ENCODE peak calls at places on chromosomes 6 and 20, in four cellular contexts. C, F, O and A are unnamed samples.

GRCh38 chr6:113489946-113490345 is 367.2 kb upstream of the MARCKS start:
- DNase-seq in C (no peak), O (no peak), F (no peak), A (no peak)

GRCh38 chr20:19783966-19784401 is 25.9 kb downstream of the RIN2 start:
- DNase-seq in F (no peak), O (no peak), C (peak), A (no peak)

GRCh38 chr6:127146935-127147334 is 28.5 kb downstream of the RSPO3 start:
- DNase-seq in C (peak), O (peak), F (no peak), A (peak)

GRCh38 chr6:139584599-139584998 is 210.2 kb upstream of the CITED2 start:
- DNase-seq in O (no peak), F (no peak), C (no peak), A (no peak)

GRCh38 chr6:107491791-107492674 is 2.1 kb downstream of the SOBP start:
- DNase-seq in O (no peak), C (no peak), F (peak), A (no peak)

GRCh38 chr6:96015791-96016776 is at the start of gene FUT9:
- DNase-seq in F (no peak), O (peak), C (no peak), A (peak)

GRCh38 chr6:43128926-43129325 is 42.1 kb upstream of the SRF start:
- DNase-seq in O (no peak), F (no peak), C (no peak), A (no peak)

GRCh38 chr6:17088091-17088611 is 13.7 kb upstream of the STMND1 start:
- DNase-seq in F (no peak), O (no peak), C (no peak), A (no peak)

GRCh38 chr6:98574991-98575390 is 259.4 kb upstream of the POU3F2 start:
- DNase-seq in O (no peak), F (no peak), C (no peak), A (no peak)

DNA sequence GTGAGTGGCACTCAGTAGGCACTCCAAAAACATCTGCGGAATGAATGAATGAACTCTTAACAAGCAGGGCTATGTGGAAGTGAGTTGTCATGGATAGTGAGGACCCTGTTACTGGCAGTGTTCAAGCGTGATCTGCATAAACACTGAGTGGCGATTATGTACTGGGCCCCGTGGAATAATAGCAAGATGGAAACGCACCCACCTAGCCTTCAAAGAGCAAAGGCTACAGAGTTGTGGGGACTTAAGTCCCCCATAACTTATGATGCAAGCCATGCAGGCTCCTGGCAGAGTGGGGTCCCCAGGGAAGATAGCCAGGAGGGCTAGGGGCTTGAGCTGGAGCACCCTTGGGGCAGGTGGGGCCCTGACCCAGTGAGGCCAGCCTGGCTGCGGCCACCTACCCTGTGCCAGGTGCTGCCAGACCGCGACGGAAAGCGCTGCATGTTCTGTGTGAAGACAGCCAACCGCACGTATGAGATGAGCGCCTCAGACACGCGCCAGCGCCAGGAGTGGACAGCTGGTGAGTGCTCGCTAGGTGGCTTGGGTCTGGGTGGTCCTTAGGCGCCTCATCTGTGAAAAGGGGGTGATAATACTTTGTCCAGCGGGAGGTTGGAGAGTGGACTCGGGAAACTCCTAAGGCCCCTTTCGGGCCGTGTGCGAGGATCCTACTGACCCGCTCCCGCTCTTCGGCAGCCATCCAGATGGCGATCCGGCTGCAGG is 20.0 kb downstream of the DEF6 start:
- DNase-seq in C (no peak), F (no peak), O (peak), A (no peak)
- TF ChIP-seq CTCF in C (peak), F (no peak), O (no peak), A (no peak)

DNA sequence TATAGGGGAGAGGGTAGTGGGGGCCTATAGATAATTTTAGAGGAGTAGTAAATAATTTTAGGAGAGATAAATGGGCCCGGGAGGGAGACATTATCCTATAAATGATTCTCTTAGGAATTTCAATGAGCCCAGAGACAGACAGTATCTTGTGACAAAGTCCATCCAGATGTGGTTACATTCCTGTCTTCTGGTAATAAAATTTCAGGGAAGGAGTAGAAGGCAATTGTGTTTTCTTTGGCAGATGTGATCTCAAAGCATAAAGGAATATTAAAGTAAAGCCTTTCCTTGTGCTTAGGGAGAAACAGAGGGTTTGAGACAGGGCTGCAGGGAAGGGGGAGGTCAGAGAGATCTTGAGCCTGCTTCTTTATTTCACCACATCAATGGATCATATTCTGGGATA is 979.8 kb upstream of the GJE1 start:
- DNase-seq in C (no peak), F (no peak), O (peak), A (no peak)
- H3K4me3 ChIP-seq in C (no peak), F (no peak), O (no peak), A (no peak)

GRCh38 chr6:163867518-163868292 is 453.2 kb downstream of the QKI start:
- DNase-seq in F (no peak), O (no peak), C (no peak), A (no peak)
- TF ChIP-seq CTCF in F (no peak), O (no peak), C (no peak), A (no peak)

GRCh38 chr6:116465246-116465645 is 4.1 kb downstream of the CALHM6 start:
- DNase-seq in C (no peak), O (no peak), F (no peak), A (no peak)
- H3K4me3 ChIP-seq in C (no peak), O (no peak), F (no peak), A (no peak)

GRCh38 chr20:59031326-59032022 is 661 bp downstream of the ATP5F1E start:
- DNase-seq in F (no peak), O (no peak), C (no peak), A (no peak)

GRCh38 chr20:59032023-59032712 is at the start of gene ATP5F1E:
- DNase-seq in O (peak), C (peak), F (peak), A (peak)

GRCh38 chr20:59032713-59033059 is 551 bp upstream of the ATP5F1E start:
- DNase-seq in C (no peak), O (no peak), F (no peak), A (no peak)

GRCh38 chr20:59033616-59034165 is 1.6 kb upstream of the ATP5F1E start:
- DNase-seq in O (no peak), C (no peak), F (no peak), A (no peak)

DNA sequence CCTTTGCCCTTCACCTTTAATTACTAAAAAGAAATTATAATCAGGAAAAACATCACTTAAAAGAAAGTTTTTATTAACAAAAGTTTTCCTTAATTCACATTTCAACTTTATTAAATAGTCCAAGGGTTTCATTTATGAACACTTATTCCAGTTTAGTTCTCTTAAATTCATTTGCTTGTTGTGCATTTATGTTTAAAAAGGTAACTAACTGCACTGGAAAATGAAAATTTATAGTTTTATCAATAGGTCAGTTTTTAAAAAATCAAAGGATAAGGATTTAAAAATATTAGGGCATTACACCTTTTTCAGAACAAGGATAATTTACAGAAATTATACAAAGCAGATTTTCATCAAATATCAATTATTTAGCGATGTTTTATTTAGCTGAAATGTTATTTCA is 958 bp upstream of the ATP5F1E start:
- DNase-seq in O (no peak), F (no peak), C (no peak), A (no peak)
- TF ChIP-seq CTCF in O (no peak), F (no peak), C (no peak), A (no peak)

DNA sequence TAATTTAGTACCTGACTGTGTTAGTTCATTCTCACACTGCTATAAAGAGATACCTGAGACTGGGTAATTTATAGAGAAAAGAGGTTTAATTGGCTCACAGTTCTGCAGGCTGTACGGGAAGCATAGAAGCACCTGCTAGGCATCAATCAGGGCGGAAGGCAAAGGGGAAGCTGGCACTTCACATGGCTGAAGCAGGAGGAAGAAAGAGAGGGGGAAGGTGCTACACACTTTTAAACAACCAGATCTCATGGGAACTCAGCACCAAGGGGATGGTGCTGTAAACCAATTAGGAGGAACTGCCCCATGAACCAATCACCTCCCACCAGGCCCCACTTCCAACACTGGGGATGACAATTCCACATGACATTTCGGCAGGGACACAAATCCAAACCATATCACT is 24.2 kb downstream of the SHLD1 start:
- DNase-seq in O (no peak), F (no peak), C (no peak), A (no peak)
- H3K4me3 ChIP-seq in O (no peak), F (no peak), C (no peak), A (no peak)

GRCh38 chr6:23655502-23655901 is 470.5 kb upstream of the NRSN1 start:
- DNase-seq in F (no peak), C (no peak), O (no peak), A (no peak)

GRCh38 chr6:23656257-23656731 is 469.7 kb upstream of the NRSN1 start:
- DNase-seq in F (no peak), C (no peak), O (peak), A (no peak)

GRCh38 chr6:23661549-23661948 is 464.5 kb upstream of the NRSN1 start:
- DNase-seq in C (no peak), F (no peak), O (no peak), A (no peak)

GRCh38 chr6:23656826-23657225 is 469.2 kb upstream of the NRSN1 start:
- DNase-seq in C (no peak), O (peak), F (no peak), A (no peak)

GRCh38 chr6:23659125-23659524 is 466.9 kb upstream of the NRSN1 start:
- DNase-seq in O (peak), F (no peak), C (no peak), A (no peak)
- TF ChIP-seq CTCF in O (peak), F (peak), C (peak), A (peak)

GRCh38 chr20:41277049-41277448 is 40.5 kb downstream of the ZHX3 start:
- DNase-seq in C (no peak), O (no peak), F (no peak), A (no peak)
- H3K4me3 ChIP-seq in C (no peak), O (no peak), F (no peak), A (no peak)